ENCODE peak calls at places on chromosome 14, in ten cellular contexts. P is NCI-H1417; V is WERI-Rb-1; O is endodermal cell; E is Kasumi-1; C is mucosa of gallbladder; B is myocyte; H is stimulated activated CD8-positive, alpha-beta memory T cell treated with anti-CD3 and anti-CD28 coated beads, Interleukin-12 subunit alpha, Interleukin-12 subunit beta, amount 100 ng/mL, for 1 hour; W is occipital lobe; K is left ventricle myocardium superior. I is an unnamed sample.

GRCh38 chr14:51386983-51387730 is 147.1 kb downstream of the TMX1 start:
- DNase-seq in K (no peak), B (no peak), H (no peak), E (no peak), C (no peak), O (no peak), V (no peak), W (no peak), P (peak; percentile 17), I (no peak)

GRCh38 chr14:60646202-60646886 is 2.9 kb downstream of the SIX1 start:
- DNase-seq in K (no peak), O (peak; percentile 72), E (no peak), W (no peak), V (no peak), P (no peak), H (no peak), C (no peak), B (peak; percentile 89), I (no peak)

GRCh38 chr14:77542349-77543239 is 44.0 kb upstream of the ISM2 start:
- DNase-seq in E (peak; percentile 46), H (no peak), K (no peak), C (no peak), O (no peak), V (no peak), B (no peak), P (no peak), W (no peak), I (no peak)

GRCh38 chr14:99401196-99401595 is 79.5 kb downstream of the SETD3 start:
- DNase-seq in V (no peak), K (no peak), H (no peak), C (no peak), O (no peak), B (no peak), W (no peak), E (no peak), P (no peak), I (no peak)

GRCh38 chr14:32366256-32366655 is 37.2 kb downstream of the AKAP6 start:
- DNase-seq in O (peak; percentile 54), C (no peak), B (peak; percentile 55), W (peak; percentile 14), K (no peak), V (peak; percentile 41), E (no peak), H (no peak), P (peak; percentile 50), I (no peak)

GRCh38 chr14:64983439-64984310 is 3.0 kb upstream of the FNTB start:
- DNase-seq in E (peak; percentile 86), B (peak; percentile 74), V (no peak), H (no peak), K (no peak), O (no peak), W (no peak), C (no peak), P (no peak), I (no peak)

GRCh38 chr14:24861083-24861630 is 188.8 kb downstream of the STXBP6 start:
- DNase-seq in C (no peak), H (no peak), B (peak; percentile 39), V (no peak), O (no peak), P (no peak), E (no peak), K (no peak), W (no peak), I (no peak)

GRCh38 chr14:88877192-88877591 is 52.7 kb downstream of the TTC8 start:
- DNase-seq in K (no peak), B (no peak), H (no peak), P (peak; percentile 8), V (no peak), O (no peak), C (no peak), W (no peak), E (no peak), I (no peak)

GRCh38 chr14:79325071-79325470 is 886.2 kb downstream of the DIO2 start:
- DNase-seq in P (peak; percentile 60), B (no peak), C (peak; percentile 14), H (no peak), K (no peak), O (no peak), E (no peak), W (no peak), V (no peak), I (no peak)

GRCh38 chr14:80584638-80585505 is 356.7 kb downstream of the CEP128 start:
- DNase-seq in B (no peak), W (no peak), O (no peak), P (peak; percentile 57), K (no peak), C (no peak), V (no peak), E (no peak), H (no peak), I (no peak)

GRCh38 chr14:68349900-68350323 is 443.0 kb downstream of the ZFP36L1 start:
- DNase-seq in B (no peak), C (no peak), K (no peak), O (no peak), E (no peak), V (no peak), W (no peak), H (no peak), P (peak; percentile 80), I (no peak)

GRCh38 chr14:67734675-67735074 is 33.0 kb downstream of the RDH12 start:
- DNase-seq in B (no peak), V (no peak), P (no peak), K (no peak), O (peak; percentile 61), E (no peak), W (no peak), C (no peak), H (no peak), I (no peak)

I was measured in anterior cingulate cortex.